ENCODE peak calls at places on chromosomes 1 and 21, in five cellular contexts. U is GM12891, I is K562, V is GM12878, W is SK-N-SH. J is an unnamed sample.

GRCh38 chr1:55632906-55633305 is 417.7 kb upstream of the USP24 start:
- DNase-seq in V (no peak), U (no peak), I (no peak), W (no peak), J (no peak)

GRCh38 chr1:235074335-235075120 is 54.1 kb downstream of the TOMM20 start:
- DNase-seq in U (no peak), W (peak; percentile 41), I (no peak), V (no peak), J (no peak)

GRCh38 chr1:220113136-220113695 is 19.3 kb downstream of the IARS2 start:
- DNase-seq in I (peak; percentile 63), V (no peak), W (peak; percentile 52), U (peak; percentile 15), J (no peak)

GRCh38 chr1:155012760-155013602 is 10.4 kb downstream of the ZBTB7B start:
- DNase-seq in U (no peak), V (no peak), I (no peak), W (no peak), J (no peak)

GRCh38 chr1:20417581-20417980 is 68.4 kb downstream of the CAMK2N1 start:
- DNase-seq in U (no peak), I (no peak), W (no peak), V (no peak), J (no peak)

GRCh38 chr1:107357381-107357780 is 216.5 kb downstream of the NTNG1 start:
- DNase-seq in V (no peak), U (no peak), I (no peak), W (no peak), J (no peak)

GRCh38 chr1:165328136-165328535 is 28.4 kb downstream of the LMX1A start:
- DNase-seq in U (no peak), I (no peak), V (no peak), W (no peak), J (no peak)

GRCh38 chr1:200960236-200960947 is 63.1 kb downstream of the KIF21B start:
- DNase-seq in I (no peak), U (no peak), W (no peak), V (no peak), J (no peak)

GRCh38 chr21:46054447-46054846 is 43.5 kb upstream of the COL6A2 start:
- DNase-seq in V (no peak), W (no peak), I (no peak), U (no peak), J (no peak)
- TF ChIP-seq TAF1 in V (no peak), W (no peak), I (no peak), U (no peak), J (no peak)

DNA sequence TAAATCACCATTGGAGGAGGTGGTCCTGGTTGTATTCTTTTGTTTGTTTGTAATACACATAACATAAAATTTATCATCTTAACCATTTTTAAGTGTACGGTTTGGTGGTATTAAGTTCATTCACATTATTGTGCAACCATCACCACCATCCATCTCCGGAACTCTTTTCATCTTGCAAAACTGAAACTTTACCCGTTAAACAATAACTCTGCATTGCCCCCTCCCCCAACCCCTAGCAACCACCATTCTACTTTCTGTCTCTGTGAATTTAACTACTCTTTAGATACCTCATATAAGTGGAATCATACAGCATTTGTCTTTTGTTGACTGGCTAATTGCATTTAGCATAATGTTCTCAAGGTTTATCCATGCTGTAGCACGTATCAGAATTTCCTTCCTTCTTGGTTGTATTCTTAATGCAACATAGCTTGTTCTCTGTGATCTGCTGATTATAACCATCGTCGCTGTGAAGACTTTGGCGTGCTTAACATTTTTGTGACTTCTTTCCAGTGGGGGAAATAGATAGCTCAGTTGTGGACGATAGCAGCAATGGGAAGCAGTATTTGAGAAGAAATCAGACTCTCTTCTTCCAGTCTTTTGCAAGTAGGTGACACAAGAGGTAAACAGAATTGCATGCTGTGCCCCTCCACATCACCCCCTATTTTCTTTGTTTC is 117.5 kb upstream of the HOOK1 start:
- DNase-seq in W (no peak), U (no peak), I (no peak), V (no peak), J (no peak)
- TF ChIP-seq TAF1 in W (no peak), U (no peak), I (no peak), V (no peak), J (no peak)

GRCh38 chr1:37865348-37866119 is 6.1 kb upstream of the MTF1 start:
- DNase-seq in U (no peak), W (no peak), I (no peak), V (no peak), J (no peak)
- TF ChIP-seq TAF1 in U (no peak), W (no peak), I (no peak), V (no peak), J (no peak)

GRCh38 chr1:171984262-171984661 is 143.0 kb downstream of the DNM3 start:
- DNase-seq in V (no peak), I (no peak), U (no peak), W (no peak), J (no peak)
- TF ChIP-seq TAF1 in V (no peak), I (no peak), U (no peak), W (no peak), J (no peak)

GRCh38 chr1:205452906-205453305 is 2.9 kb downstream of the BLACAT1 start:
- DNase-seq in I (no peak), U (no peak), W (no peak), V (no peak), J (no peak)

GRCh38 chr1:205451759-205452164 is 4.1 kb downstream of the BLACAT1 start:
- DNase-seq in V (no peak), W (no peak), U (no peak), I (peak; percentile 48), J (no peak)

GRCh38 chr1:205453466-205453865 is 2.4 kb downstream of the BLACAT1 start:
- DNase-seq in U (no peak), V (no peak), W (no peak), I (no peak), J (no peak)

GRCh38 chr1:205451202-205451601 is 4.6 kb downstream of the BLACAT1 start:
- DNase-seq in V (no peak), U (no peak), W (no peak), I (no peak), J (no peak)

DNA sequence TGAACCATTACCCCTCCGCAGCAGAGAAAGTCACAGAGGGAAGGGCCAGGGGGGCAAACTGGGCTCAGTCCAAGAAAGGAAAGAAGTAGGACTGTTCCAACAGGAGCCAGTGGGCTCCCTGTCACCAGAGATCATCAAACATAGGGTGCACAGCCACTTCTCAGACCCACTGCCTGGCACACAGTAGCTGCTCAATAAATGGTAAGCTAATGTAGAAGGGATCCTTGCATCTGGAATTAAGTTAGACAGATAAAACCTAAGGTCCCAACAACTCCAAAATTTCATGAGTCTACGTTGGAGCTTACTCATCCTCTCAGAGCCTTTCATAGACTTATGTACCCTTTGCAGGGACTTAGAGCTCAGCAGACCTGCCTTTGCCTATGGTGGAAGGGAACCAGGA is 3.5 kb downstream of the BLACAT1 start:
- DNase-seq in I (no peak), V (no peak), W (no peak), U (no peak), J (no peak)
- TF ChIP-seq TAF1 in I (no peak), V (no peak), W (no peak), U (no peak), J (no peak)

GRCh38 chr1:241589524-241589923 is 50.6 kb downstream of the CHML start:
- DNase-seq in U (no peak), W (no peak), I (no peak), V (no peak), J (no peak)

GRCh38 chr1:241592273-241592958 is 47.8 kb downstream of the CHML start:
- DNase-seq in U (no peak), I (no peak), W (no peak), V (peak; percentile 13), J (no peak)

GRCh38 chr1:241591317-241591716 is 48.9 kb downstream of the CHML start:
- DNase-seq in I (no peak), W (no peak), V (no peak), U (no peak), J (no peak)

GRCh38 chr1:241591736-241592135 is 48.4 kb downstream of the CHML start:
- DNase-seq in V (no peak), I (no peak), W (no peak), U (no peak), J (no peak)

GRCh38 chr1:241590734-241591133 is 49.4 kb downstream of the CHML start:
- DNase-seq in W (no peak), V (no peak), I (no peak), U (no peak), J (no peak)
- TF ChIP-seq TAF1 in W (no peak), V (no peak), I (no peak), U (no peak), J (no peak)

DNA sequence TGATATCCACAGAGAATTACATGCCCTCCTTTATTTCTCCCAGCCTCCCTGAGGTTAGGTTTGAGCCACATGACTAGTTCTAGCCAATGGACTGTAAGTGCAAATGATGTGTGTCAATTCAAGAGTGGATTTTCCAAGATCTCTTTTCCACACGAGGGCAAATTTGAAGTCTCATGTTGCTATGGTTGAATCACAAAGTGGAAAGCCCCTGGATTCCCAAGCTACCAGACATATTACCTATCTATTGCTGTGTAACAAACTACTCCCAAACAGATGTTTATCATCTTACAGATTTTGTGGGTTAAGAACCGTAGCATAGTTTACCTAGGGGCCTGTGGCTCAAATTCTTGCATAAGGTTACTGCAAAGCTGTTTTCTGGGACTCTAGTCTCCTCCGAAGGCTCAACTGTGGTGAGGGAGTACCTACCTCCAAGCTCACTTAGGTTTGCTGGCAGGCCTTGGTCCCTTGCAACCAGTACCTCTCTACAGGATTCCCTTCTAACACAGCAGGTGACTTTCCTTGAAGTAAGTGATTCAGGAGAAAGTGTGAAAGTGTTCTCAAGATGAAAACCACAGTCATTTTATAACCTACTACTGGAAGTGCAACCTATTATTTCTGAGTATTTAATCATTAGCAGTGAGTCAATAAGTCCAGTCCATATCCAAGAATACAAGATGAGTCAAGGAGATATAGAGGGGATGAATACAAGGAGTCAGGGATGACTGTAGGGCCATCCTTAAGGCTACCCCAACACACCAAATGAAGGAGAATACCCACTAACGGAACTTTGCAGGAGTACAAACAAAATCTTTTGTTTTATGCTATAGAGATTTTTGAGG is 533.7 kb downstream of the PTPRC start:
- DNase-seq in V (no peak), U (no peak), W (no peak), I (no peak), J (no peak)
- TF ChIP-seq TAF1 in V (no peak), U (no peak), W (no peak), I (no peak), J (no peak)